ENCODE peak calls at places on chromosomes 4 and X, in six cellular contexts. F is mesendoderm; M is anterior cingulate cortex; Z is activated T-cell treated with anti-CD3 and anti-CD28 coated beads, Interleukin-2, amount 50 U/mL, for 72 hours; J is MG63; N is frontal cortex. H is an unnamed sample.

GRCh38 chrX:7191681-7192110 is 43.7 kb upstream of the PUDP start:
- DNase-seq in N (no peak), Z (no peak), J (no peak), F (peak; percentile 78), M (no peak), H (no peak)

GRCh38 chr4:168716411-168717129 is 219.7 kb downstream of the PALLD start:
- DNase-seq in J (no peak), N (no peak), Z (no peak), F (no peak), M (no peak), H (no peak)

GRCh38 chrX:154378059-154378798 is 866 bp upstream of the EMD start:
- DNase-seq in F (no peak), N (no peak), Z (peak; percentile 46), M (peak; percentile 64), J (peak; percentile 83), H (peak; percentile 69)

GRCh38 chr4:24513718-24514117 is 70.6 kb downstream of the DHX15 start:
- DNase-seq in N (no peak), M (no peak), F (no peak), Z (no peak), J (no peak), H (no peak)

GRCh38 chrX:43655961-43656494 is at the start of gene MAOA:
- DNase-seq in F (peak; percentile 20), N (peak; percentile 32), Z (peak; percentile 40), M (peak; percentile 43), J (peak; percentile 6), H (peak; percentile 9)

GRCh38 chr4:37780444-37781133 is 45.9 kb upstream of the PGM2 start:
- DNase-seq in J (no peak), Z (no peak), F (no peak), N (no peak), M (no peak), H (peak; percentile 14)

GRCh38 chr4:185559913-185560281 is 24.6 kb upstream of the PDLIM3 start:
- DNase-seq in F (peak; percentile 89), J (peak; percentile 76), M (peak; percentile 49), N (no peak), Z (no peak), H (peak; percentile 87)

GRCh38 chr4:137651128-137651527 is 118.8 kb upstream of the PCDH18 start:
- DNase-seq in Z (no peak), F (no peak), J (peak; percentile 3), M (no peak), N (no peak), H (peak; percentile 50)

GRCh38 chrX:111095974-111096870 is at the start of gene PAK3:
- DNase-seq in F (peak; percentile 86), J (peak; percentile 25), M (peak; percentile 3), N (no peak), Z (peak; percentile 32), H (peak; percentile 78)

GRCh38 chr4:122700178-122700725 is 32.3 kb upstream of the BBS12 start:
- DNase-seq in N (no peak), J (peak; percentile 4), Z (no peak), M (no peak), F (peak; percentile 38), H (peak; percentile 14)

GRCh38 chr4:46933686-46934085 is 24.6 kb upstream of the COX7B2 start:
- DNase-seq in N (no peak), Z (no peak), M (no peak), F (no peak), J (peak; percentile 14), H (no peak)

GRCh38 chr4:924107-925096 is 7.7 kb downstream of the GAK start:
- DNase-seq in N (no peak), M (no peak), Z (peak; percentile 54), J (peak; percentile 13), F (peak; percentile 60), H (peak; percentile 43)

GRCh38 chr4:121597346-121597934 is 99.3 kb downstream of the ANXA5 start:
- DNase-seq in N (no peak), F (peak; percentile 37), J (no peak), Z (peak; percentile 19), M (no peak), H (peak; percentile 65)

GRCh38 chr4:21992330-21992729 is 43.8 kb upstream of the KCNIP4 start:
- DNase-seq in Z (no peak), F (no peak), J (peak; percentile 1), M (no peak), N (no peak), H (no peak)